ENCODE peak calls at places on chromosomes 1 and 21, in nine cellular contexts. One of them, this sample, is unnamed.

GRCh38 chr1:21931171-21932093 is 5.7 kb downstream of the HSPG2 start:
- DNase-seq in cardiac fibroblast: peak
- DNase-seq in MM.1S: no peak
- DNase-seq in fibroblast of lung: peak
- DNase-seq in neural crest cell: no peak
- DNase-seq in A549: peak
- DNase-seq in endothelial cell: no peak
- DNase-seq in AG04450: peak
- DNase-seq in IMR-90: peak
- DNase-seq in this sample: no peak

GRCh38 chr1:41455479-41456271 is 28.8 kb downstream of the EDN2 start:
- DNase-seq in A549: no peak
- DNase-seq in neural crest cell: no peak
- DNase-seq in IMR-90: peak
- DNase-seq in cardiac fibroblast: peak
- DNase-seq in MM.1S: no peak
- DNase-seq in fibroblast of lung: peak
- DNase-seq in AG04450: no peak
- DNase-seq in endothelial cell: no peak
- DNase-seq in this sample: no peak

GRCh38 chr1:18354657-18355056 is 126.1 kb upstream of the KLHDC7A start:
- DNase-seq in cardiac fibroblast: no peak
- DNase-seq in neural crest cell: no peak
- DNase-seq in A549: no peak
- DNase-seq in MM.1S: no peak
- DNase-seq in IMR-90: no peak
- DNase-seq in endothelial cell: no peak
- DNase-seq in AG04450: no peak
- DNase-seq in fibroblast of lung: no peak
- DNase-seq in this sample: no peak

GRCh38 chr1:180778782-180779398 is 133.8 kb upstream of the KIAA1614 start:
- DNase-seq in MM.1S: peak
- DNase-seq in A549: peak
- DNase-seq in IMR-90: no peak
- DNase-seq in AG04450: no peak
- DNase-seq in fibroblast of lung: no peak
- DNase-seq in endothelial cell: peak
- DNase-seq in neural crest cell: no peak
- DNase-seq in cardiac fibroblast: peak
- DNase-seq in this sample: peak

GRCh38 chr21:29194847-29195246 is 64.4 kb downstream of the MAP3K7CL start:
- DNase-seq in A549: no peak
- DNase-seq in endothelial cell: no peak
- DNase-seq in AG04450: no peak
- DNase-seq in neural crest cell: no peak
- DNase-seq in cardiac fibroblast: peak
- DNase-seq in IMR-90: peak
- DNase-seq in MM.1S: no peak
- DNase-seq in fibroblast of lung: peak
- DNase-seq in this sample: no peak

GRCh38 chr1:115041654-115042053 is 12.0 kb downstream of the TSHB start:
- DNase-seq in neural crest cell: no peak
- DNase-seq in fibroblast of lung: no peak
- DNase-seq in MM.1S: no peak
- DNase-seq in cardiac fibroblast: peak
- DNase-seq in AG04450: no peak
- DNase-seq in IMR-90: no peak
- DNase-seq in endothelial cell: no peak
- DNase-seq in A549: no peak
- DNase-seq in this sample: no peak

GRCh38 chr1:31372961-31373896 is at the start of gene FABP3:
- DNase-seq in IMR-90: peak
- DNase-seq in neural crest cell: peak
- DNase-seq in A549: no peak
- DNase-seq in MM.1S: no peak
- DNase-seq in fibroblast of lung: peak
- DNase-seq in endothelial cell: peak
- DNase-seq in cardiac fibroblast: peak
- DNase-seq in AG04450: no peak
- DNase-seq in this sample: peak

GRCh38 chr21:30207252-30207579 is 8.7 kb downstream of the CLDN8 start:
- DNase-seq in A549: no peak
- DNase-seq in neural crest cell: no peak
- DNase-seq in endothelial cell: no peak
- DNase-seq in AG04450: no peak
- DNase-seq in IMR-90: no peak
- DNase-seq in cardiac fibroblast: no peak
- DNase-seq in fibroblast of lung: no peak
- DNase-seq in MM.1S: no peak
- DNase-seq in this sample: no peak

GRCh38 chr21:26798856-26799751 is 46.1 kb downstream of the ADAMTS1 start:
- DNase-seq in endothelial cell: no peak
- DNase-seq in IMR-90: peak
- DNase-seq in MM.1S: no peak
- DNase-seq in cardiac fibroblast: no peak
- DNase-seq in A549: no peak
- DNase-seq in AG04450: no peak
- DNase-seq in fibroblast of lung: no peak
- DNase-seq in neural crest cell: no peak
- DNase-seq in this sample: no peak

GRCh38 chr21:17570773-17571172 is 41.9 kb downstream of the BTG3 start:
- DNase-seq in IMR-90: no peak
- DNase-seq in neural crest cell: no peak
- DNase-seq in A549: no peak
- DNase-seq in cardiac fibroblast: no peak
- DNase-seq in endothelial cell: no peak
- DNase-seq in MM.1S: no peak
- DNase-seq in AG04450: no peak
- DNase-seq in fibroblast of lung: no peak
- DNase-seq in this sample: no peak

GRCh38 chr21:44755227-44755626 is 43.9 kb upstream of the TSPEAR start:
- DNase-seq in endothelial cell: no peak
- DNase-seq in AG04450: no peak
- DNase-seq in A549: no peak
- DNase-seq in cardiac fibroblast: peak
- DNase-seq in MM.1S: no peak
- DNase-seq in neural crest cell: no peak
- DNase-seq in IMR-90: no peak
- DNase-seq in fibroblast of lung: no peak
- DNase-seq in this sample: no peak
- TF ChIP-seq CTCF in endothelial cell: no peak
- TF ChIP-seq CTCF in AG04450: peak
- TF ChIP-seq CTCF in A549: no peak
- TF ChIP-seq CTCF in cardiac fibroblast: peak
- TF ChIP-seq CTCF in MM.1S: no peak
- TF ChIP-seq CTCF in neural crest cell: no peak
- TF ChIP-seq CTCF in IMR-90: peak
- TF ChIP-seq CTCF in fibroblast of lung: no peak
- TF ChIP-seq CTCF in this sample: no peak

GRCh38 chr1:68496680-68497357 is at the start of gene DEPDC1:
- DNase-seq in neural crest cell: peak
- DNase-seq in cardiac fibroblast: peak
- DNase-seq in fibroblast of lung: peak
- DNase-seq in endothelial cell: peak
- DNase-seq in IMR-90: peak
- DNase-seq in A549: peak
- DNase-seq in AG04450: peak
- DNase-seq in MM.1S: peak
- DNase-seq in this sample: peak
- TF ChIP-seq CTCF in neural crest cell: no peak
- TF ChIP-seq CTCF in cardiac fibroblast: no peak
- TF ChIP-seq CTCF in fibroblast of lung: no peak
- TF ChIP-seq CTCF in endothelial cell: no peak
- TF ChIP-seq CTCF in IMR-90: no peak
- TF ChIP-seq CTCF in A549: no peak
- TF ChIP-seq CTCF in AG04450: no peak
- TF ChIP-seq CTCF in MM.1S: no peak
- TF ChIP-seq CTCF in this sample: no peak

GRCh38 chr1:20470174-20470573 is 15.8 kb downstream of the CAMK2N1 start:
- DNase-seq in A549: no peak
- DNase-seq in MM.1S: no peak
- DNase-seq in fibroblast of lung: no peak
- DNase-seq in neural crest cell: no peak
- DNase-seq in cardiac fibroblast: no peak
- DNase-seq in endothelial cell: no peak
- DNase-seq in AG04450: no peak
- DNase-seq in IMR-90: no peak
- DNase-seq in this sample: no peak

GRCh38 chr1:20466231-20466630 is 19.8 kb downstream of the CAMK2N1 start:
- DNase-seq in MM.1S: no peak
- DNase-seq in A549: no peak
- DNase-seq in neural crest cell: no peak
- DNase-seq in AG04450: no peak
- DNase-seq in IMR-90: no peak
- DNase-seq in cardiac fibroblast: no peak
- DNase-seq in fibroblast of lung: no peak
- DNase-seq in endothelial cell: no peak
- DNase-seq in this sample: peak

GRCh38 chr1:20472860-20473711 is 12.9 kb downstream of the CAMK2N1 start:
- DNase-seq in endothelial cell: peak
- DNase-seq in fibroblast of lung: peak
- DNase-seq in A549: peak
- DNase-seq in IMR-90: peak
- DNase-seq in cardiac fibroblast: peak
- DNase-seq in neural crest cell: peak
- DNase-seq in AG04450: no peak
- DNase-seq in MM.1S: no peak
- DNase-seq in this sample: peak

GRCh38 chr1:20472121-20472520 is 13.9 kb downstream of the CAMK2N1 start:
- DNase-seq in A549: no peak
- DNase-seq in cardiac fibroblast: no peak
- DNase-seq in AG04450: no peak
- DNase-seq in neural crest cell: no peak
- DNase-seq in fibroblast of lung: no peak
- DNase-seq in endothelial cell: no peak
- DNase-seq in MM.1S: no peak
- DNase-seq in IMR-90: no peak
- DNase-seq in this sample: no peak

DNA sequence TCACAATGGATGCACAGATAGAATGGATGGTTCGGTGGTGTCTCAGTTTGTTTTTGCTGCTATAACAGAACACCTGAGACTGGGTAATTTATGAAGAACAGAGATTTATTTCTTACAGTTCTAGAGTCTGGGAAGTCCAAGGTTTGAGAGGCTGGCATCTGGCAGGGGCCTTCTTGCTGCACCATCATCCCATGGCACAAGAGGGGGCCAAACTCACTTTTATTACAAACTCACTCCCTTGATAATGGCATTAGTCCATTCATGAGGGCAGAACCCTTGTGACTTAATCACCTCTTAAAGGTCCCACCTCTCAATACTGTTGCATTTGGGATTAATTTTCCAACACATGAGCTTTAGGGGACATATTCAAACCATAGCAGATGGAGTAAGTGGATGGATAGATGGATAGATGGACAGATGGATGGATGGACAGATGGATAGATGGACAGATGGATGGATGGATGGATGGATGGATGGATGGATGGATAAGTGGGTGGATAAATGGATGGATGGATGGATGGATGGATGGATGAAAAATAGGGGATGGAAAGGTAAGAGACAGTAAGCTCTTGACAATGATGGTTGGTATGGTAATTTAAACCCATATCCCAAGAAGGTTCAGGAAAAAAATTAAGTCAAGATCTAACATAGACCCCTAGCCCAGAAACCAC is 16.5 kb downstream of the CAMK2N1 start:
- DNase-seq in MM.1S: no peak
- DNase-seq in IMR-90: no peak
- DNase-seq in A549: no peak
- DNase-seq in fibroblast of lung: no peak
- DNase-seq in neural crest cell: no peak
- DNase-seq in endothelial cell: no peak
- DNase-seq in cardiac fibroblast: no peak
- DNase-seq in AG04450: no peak
- DNase-seq in this sample: no peak
- TF ChIP-seq CTCF in MM.1S: no peak
- TF ChIP-seq CTCF in IMR-90: peak
- TF ChIP-seq CTCF in A549: peak
- TF ChIP-seq CTCF in fibroblast of lung: no peak
- TF ChIP-seq CTCF in neural crest cell: peak
- TF ChIP-seq CTCF in endothelial cell: no peak
- TF ChIP-seq CTCF in cardiac fibroblast: no peak
- TF ChIP-seq CTCF in AG04450: no peak
- TF ChIP-seq CTCF in this sample: no peak

GRCh38 chr21:41620982-41621381 is 113.0 kb upstream of the TMPRSS2 start:
- DNase-seq in fibroblast of lung: no peak
- DNase-seq in MM.1S: no peak
- DNase-seq in neural crest cell: no peak
- DNase-seq in AG04450: no peak
- DNase-seq in A549: no peak
- DNase-seq in cardiac fibroblast: peak
- DNase-seq in endothelial cell: no peak
- DNase-seq in IMR-90: peak
- DNase-seq in this sample: no peak

GRCh38 chr21:41620541-41620940 is 112.6 kb upstream of the TMPRSS2 start:
- DNase-seq in IMR-90: no peak
- DNase-seq in AG04450: no peak
- DNase-seq in fibroblast of lung: no peak
- DNase-seq in endothelial cell: no peak
- DNase-seq in cardiac fibroblast: no peak
- DNase-seq in A549: no peak
- DNase-seq in MM.1S: no peak
- DNase-seq in neural crest cell: no peak
- DNase-seq in this sample: no peak

GRCh38 chr21:41622831-41623548 is 115.0 kb upstream of the TMPRSS2 start:
- DNase-seq in fibroblast of lung: peak
- DNase-seq in MM.1S: no peak
- DNase-seq in A549: no peak
- DNase-seq in cardiac fibroblast: no peak
- DNase-seq in AG04450: no peak
- DNase-seq in IMR-90: peak
- DNase-seq in endothelial cell: no peak
- DNase-seq in neural crest cell: no peak
- DNase-seq in this sample: no peak

GRCh38 chr21:41621523-41621922 is 113.6 kb upstream of the TMPRSS2 start:
- DNase-seq in endothelial cell: no peak
- DNase-seq in cardiac fibroblast: no peak
- DNase-seq in neural crest cell: no peak
- DNase-seq in IMR-90: no peak
- DNase-seq in fibroblast of lung: no peak
- DNase-seq in A549: no peak
- DNase-seq in AG04450: no peak
- DNase-seq in MM.1S: no peak
- DNase-seq in this sample: no peak

GRCh38 chr21:41622201-41622600 is 114.2 kb upstream of the TMPRSS2 start:
- DNase-seq in IMR-90: no peak
- DNase-seq in fibroblast of lung: no peak
- DNase-seq in A549: no peak
- DNase-seq in cardiac fibroblast: no peak
- DNase-seq in neural crest cell: no peak
- DNase-seq in MM.1S: no peak
- DNase-seq in endothelial cell: no peak
- DNase-seq in AG04450: no peak
- DNase-seq in this sample: no peak
- TF ChIP-seq CTCF in IMR-90: no peak
- TF ChIP-seq CTCF in fibroblast of lung: no peak
- TF ChIP-seq CTCF in A549: no peak
- TF ChIP-seq CTCF in cardiac fibroblast: no peak
- TF ChIP-seq CTCF in neural crest cell: no peak
- TF ChIP-seq CTCF in MM.1S: no peak
- TF ChIP-seq CTCF in endothelial cell: no peak
- TF ChIP-seq CTCF in AG04450: no peak
- TF ChIP-seq CTCF in this sample: no peak

This sample was measured in GM13976.